ENCODE peak calls at places on chromosome 2, in eight cellular contexts. One of them, this sample, is unnamed. For H3K27me3, the result is how much of the 10 kb centered on the place peaks cover.

GRCh38 chr2:68357608-68358337 is 7.3 kb upstream of the PLEK start:
- DNase-seq in psoas muscle: peak
- DNase-seq in neuronal stem cell: peak
- DNase-seq in PC-9: peak
- DNase-seq in brain microvascular endothelial cell: peak
- DNase-seq in adrenal gland: no peak
- DNase-seq in IMR-90: peak
- DNase-seq in tibial nerve: peak
- DNase-seq in this sample: peak

GRCh38 chr2:101972621-101973434 is 18.9 kb upstream of the IL1R2 start:
- DNase-seq in adrenal gland: no peak
- DNase-seq in IMR-90: peak
- DNase-seq in neuronal stem cell: no peak
- DNase-seq in brain microvascular endothelial cell: peak
- DNase-seq in PC-9: peak
- DNase-seq in tibial nerve: no peak
- DNase-seq in psoas muscle: peak
- DNase-seq in this sample: no peak

GRCh38 chr2:118699816-118700215 is 147.6 kb downstream of the EN1 start:
- DNase-seq in adrenal gland: no peak
- DNase-seq in IMR-90: no peak
- DNase-seq in psoas muscle: no peak
- DNase-seq in brain microvascular endothelial cell: no peak
- DNase-seq in tibial nerve: no peak
- DNase-seq in PC-9: no peak
- DNase-seq in neuronal stem cell: no peak
- DNase-seq in this sample: no peak

GRCh38 chr2:183078163-183078466 is 432 bp upstream of the DUSP19 start:
- DNase-seq in psoas muscle: no peak
- DNase-seq in neuronal stem cell: no peak
- DNase-seq in tibial nerve: no peak
- DNase-seq in PC-9: no peak
- DNase-seq in brain microvascular endothelial cell: no peak
- DNase-seq in adrenal gland: peak
- DNase-seq in IMR-90: no peak
- DNase-seq in this sample: no peak

GRCh38 chr2:98474979-98475632 is 30.4 kb downstream of the INPP4A start:
- DNase-seq in neuronal stem cell: no peak
- DNase-seq in brain microvascular endothelial cell: no peak
- DNase-seq in tibial nerve: no peak
- DNase-seq in PC-9: no peak
- DNase-seq in adrenal gland: no peak
- DNase-seq in psoas muscle: no peak
- DNase-seq in IMR-90: no peak
- DNase-seq in this sample: peak

GRCh38 chr2:167844714-167845530 is 402.5 kb downstream of the STK39 start:
- DNase-seq in PC-9: no peak
- DNase-seq in brain microvascular endothelial cell: no peak
- DNase-seq in neuronal stem cell: no peak
- DNase-seq in adrenal gland: no peak
- DNase-seq in psoas muscle: no peak
- DNase-seq in tibial nerve: no peak
- DNase-seq in IMR-90: no peak
- DNase-seq in this sample: peak

GRCh38 chr2:75311521-75311920 is 112.2 kb upstream of the TACR1 start:
- DNase-seq in psoas muscle: no peak
- DNase-seq in PC-9: no peak
- DNase-seq in tibial nerve: no peak
- DNase-seq in IMR-90: no peak
- DNase-seq in brain microvascular endothelial cell: no peak
- DNase-seq in adrenal gland: no peak
- DNase-seq in neuronal stem cell: no peak
- DNase-seq in this sample: no peak

GRCh38 chr2:100818606-100819364 is 1.2 kb upstream of the NPAS2 start:
- DNase-seq in PC-9: peak
- DNase-seq in adrenal gland: peak
- DNase-seq in tibial nerve: peak
- DNase-seq in neuronal stem cell: no peak
- DNase-seq in psoas muscle: peak
- DNase-seq in brain microvascular endothelial cell: peak
- DNase-seq in IMR-90: peak
- DNase-seq in this sample: no peak

GRCh38 chr2:54850171-54851122 is 127.0 kb downstream of the EML6 start:
- DNase-seq in brain microvascular endothelial cell: no peak
- DNase-seq in adrenal gland: no peak
- DNase-seq in neuronal stem cell: no peak
- DNase-seq in psoas muscle: no peak
- DNase-seq in PC-9: no peak
- DNase-seq in tibial nerve: no peak
- DNase-seq in IMR-90: no peak
- DNase-seq in this sample: no peak

GRCh38 chr2:237315170-237315880 is 98.6 kb downstream of the COL6A3 start:
- DNase-seq in tibial nerve: peak
- DNase-seq in psoas muscle: peak
- DNase-seq in adrenal gland: peak
- DNase-seq in PC-9: no peak
- DNase-seq in brain microvascular endothelial cell: peak
- DNase-seq in neuronal stem cell: peak
- DNase-seq in IMR-90: peak
- DNase-seq in this sample: no peak

GRCh38 chr2:199463000-199463692 is 5.4 kb upstream of the SATB2 start:
- DNase-seq in brain microvascular endothelial cell: no peak
- DNase-seq in IMR-90: peak
- DNase-seq in psoas muscle: peak
- DNase-seq in neuronal stem cell: peak
- DNase-seq in tibial nerve: peak
- DNase-seq in adrenal gland: peak
- DNase-seq in PC-9: no peak
- DNase-seq in this sample: peak

GRCh38 chr2:164934790-164935466 is 20.4 kb downstream of the SLC38A11 start:
- DNase-seq in IMR-90: no peak
- DNase-seq in adrenal gland: no peak
- DNase-seq in neuronal stem cell: no peak
- DNase-seq in psoas muscle: no peak
- DNase-seq in tibial nerve: no peak
- DNase-seq in brain microvascular endothelial cell: no peak
- DNase-seq in PC-9: no peak
- DNase-seq in this sample: no peak

GRCh38 chr2:70851704-70852103 is 16.1 kb upstream of the CD207 start:
- DNase-seq in adrenal gland: no peak
- DNase-seq in PC-9: no peak
- DNase-seq in psoas muscle: no peak
- DNase-seq in brain microvascular endothelial cell: no peak
- DNase-seq in neuronal stem cell: no peak
- DNase-seq in IMR-90: no peak
- DNase-seq in tibial nerve: no peak
- DNase-seq in this sample: no peak

GRCh38 chr2:227147023-227147422 is 17.0 kb downstream of the COL4A4 start:
- DNase-seq in adrenal gland: no peak
- DNase-seq in neuronal stem cell: no peak
- DNase-seq in PC-9: no peak
- DNase-seq in psoas muscle: no peak
- DNase-seq in IMR-90: no peak
- DNase-seq in tibial nerve: no peak
- DNase-seq in brain microvascular endothelial cell: peak
- DNase-seq in this sample: no peak

GRCh38 chr2:98802344-98802743 is 71.4 kb upstream of the MGAT4A start:
- DNase-seq in PC-9: no peak
- DNase-seq in neuronal stem cell: no peak
- DNase-seq in brain microvascular endothelial cell: no peak
- DNase-seq in psoas muscle: no peak
- DNase-seq in adrenal gland: no peak
- DNase-seq in IMR-90: no peak
- DNase-seq in tibial nerve: no peak
- DNase-seq in this sample: no peak

GRCh38 chr2:23697256-23697655 is 229.7 kb downstream of the ATAD2B start:
- DNase-seq in brain microvascular endothelial cell: no peak
- DNase-seq in adrenal gland: no peak
- DNase-seq in PC-9: no peak
- DNase-seq in tibial nerve: no peak
- DNase-seq in IMR-90: no peak
- DNase-seq in neuronal stem cell: no peak
- DNase-seq in psoas muscle: no peak
- DNase-seq in this sample: no peak

GRCh38 chr2:224847961-224848850 is 132.0 kb upstream of the CCDC195 start:
- DNase-seq in psoas muscle: no peak
- DNase-seq in tibial nerve: peak
- DNase-seq in IMR-90: peak
- DNase-seq in adrenal gland: peak
- DNase-seq in PC-9: no peak
- DNase-seq in brain microvascular endothelial cell: peak
- DNase-seq in neuronal stem cell: no peak
- DNase-seq in this sample: no peak

GRCh38 chr2:26573241-26573925 is 67.8 kb downstream of the CIB4 start:
- DNase-seq in tibial nerve: no peak
- DNase-seq in IMR-90: no peak
- DNase-seq in adrenal gland: no peak
- DNase-seq in neuronal stem cell: no peak
- DNase-seq in psoas muscle: no peak
- DNase-seq in brain microvascular endothelial cell: no peak
- DNase-seq in PC-9: no peak
- DNase-seq in this sample: no peak

GRCh38 chr2:26574900-26575560 is 66.1 kb downstream of the CIB4 start:
- DNase-seq in psoas muscle: no peak
- DNase-seq in neuronal stem cell: no peak
- DNase-seq in brain microvascular endothelial cell: no peak
- DNase-seq in tibial nerve: no peak
- DNase-seq in PC-9: no peak
- DNase-seq in adrenal gland: no peak
- DNase-seq in IMR-90: no peak
- DNase-seq in this sample: no peak

GRCh38 chr2:26575836-26576564 is 65.2 kb downstream of the CIB4 start:
- DNase-seq in tibial nerve: no peak
- DNase-seq in adrenal gland: no peak
- DNase-seq in IMR-90: no peak
- DNase-seq in brain microvascular endothelial cell: no peak
- DNase-seq in neuronal stem cell: no peak
- DNase-seq in psoas muscle: no peak
- DNase-seq in PC-9: no peak
- DNase-seq in this sample: no peak

GRCh38 chr2:26572589-26572988 is 68.6 kb downstream of the CIB4 start:
- DNase-seq in adrenal gland: no peak
- DNase-seq in brain microvascular endothelial cell: no peak
- DNase-seq in psoas muscle: no peak
- DNase-seq in IMR-90: no peak
- DNase-seq in tibial nerve: no peak
- DNase-seq in PC-9: no peak
- DNase-seq in neuronal stem cell: no peak
- DNase-seq in this sample: no peak

GRCh38 chr2:26574066-26574899 is 66.9 kb downstream of the CIB4 start:
- DNase-seq in PC-9: no peak
- DNase-seq in neuronal stem cell: no peak
- DNase-seq in brain microvascular endothelial cell: no peak
- DNase-seq in IMR-90: no peak
- DNase-seq in adrenal gland: no peak
- DNase-seq in psoas muscle: no peak
- DNase-seq in tibial nerve: no peak
- DNase-seq in this sample: no peak
- H3K27me3 ChIP-seq in PC-9: under half
- H3K27me3 ChIP-seq in neuronal stem cell: under half
- H3K27me3 ChIP-seq in brain microvascular endothelial cell: under half
- H3K27me3 ChIP-seq in IMR-90: half or more
- H3K27me3 ChIP-seq in adrenal gland: under half
- H3K27me3 ChIP-seq in psoas muscle: under half
- H3K27me3 ChIP-seq in tibial nerve: under half
- H3K27me3 ChIP-seq in this sample: under half

GRCh38 chr2:11019614-11020013 is 107.9 kb downstream of the KCNF1 start:
- DNase-seq in IMR-90: no peak
- DNase-seq in brain microvascular endothelial cell: no peak
- DNase-seq in adrenal gland: no peak
- DNase-seq in neuronal stem cell: no peak
- DNase-seq in psoas muscle: no peak
- DNase-seq in tibial nerve: no peak
- DNase-seq in PC-9: no peak
- DNase-seq in this sample: no peak
- H3K27me3 ChIP-seq in IMR-90: under half
- H3K27me3 ChIP-seq in brain microvascular endothelial cell: under half
- H3K27me3 ChIP-seq in adrenal gland: under half
- H3K27me3 ChIP-seq in neuronal stem cell: under half
- H3K27me3 ChIP-seq in psoas muscle: under half
- H3K27me3 ChIP-seq in tibial nerve: under half
- H3K27me3 ChIP-seq in PC-9: under half
- H3K27me3 ChIP-seq in this sample: under half

DNA sequence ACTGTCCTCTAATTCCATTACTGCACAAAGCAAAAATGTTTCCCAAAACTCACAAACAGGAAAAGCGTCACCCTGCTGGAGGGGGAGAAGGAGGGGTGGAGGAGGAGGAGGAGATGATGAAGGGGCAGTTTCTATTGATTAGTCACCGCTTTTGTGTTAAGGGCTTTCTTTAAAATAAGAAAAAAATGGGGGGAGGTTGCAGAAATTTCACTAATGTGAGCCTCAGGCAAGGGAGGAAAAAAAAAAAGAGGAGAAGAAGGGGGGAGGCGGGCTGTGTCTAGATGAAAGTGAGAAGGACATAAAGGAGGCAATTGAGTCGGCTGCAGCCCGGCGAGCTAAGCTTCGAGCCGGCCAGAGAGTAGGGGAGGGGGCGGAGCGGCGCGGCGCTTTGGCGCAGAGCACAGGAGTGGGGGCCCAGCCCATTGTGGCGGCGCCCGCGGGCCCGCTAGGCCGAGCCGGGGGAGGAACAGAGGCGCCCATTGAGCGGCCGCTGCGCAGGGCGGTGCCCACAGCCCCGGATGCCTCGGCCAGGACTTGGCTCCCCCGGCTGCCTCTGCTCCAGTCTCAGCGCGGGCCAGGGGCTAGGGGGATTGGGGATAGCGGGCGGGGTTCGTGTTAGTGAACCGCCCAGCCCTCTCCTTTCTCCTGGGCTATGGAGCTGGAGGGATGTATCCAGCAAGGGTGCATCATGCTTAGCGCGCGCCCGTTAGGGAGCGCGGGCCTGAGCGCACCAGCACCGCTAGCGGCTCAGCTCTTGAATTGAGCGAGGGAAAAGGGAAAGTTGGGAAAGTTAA is 7.9 kb downstream of the PAX3 start:
- DNase-seq in IMR-90: no peak
- DNase-seq in neuronal stem cell: peak
- DNase-seq in brain microvascular endothelial cell: no peak
- DNase-seq in adrenal gland: no peak
- DNase-seq in tibial nerve: no peak
- DNase-seq in PC-9: no peak
- DNase-seq in psoas muscle: peak
- DNase-seq in this sample: no peak
- H3K27me3 ChIP-seq in IMR-90: half or more
- H3K27me3 ChIP-seq in neuronal stem cell: half or more
- H3K27me3 ChIP-seq in brain microvascular endothelial cell: half or more
- H3K27me3 ChIP-seq in adrenal gland: half or more
- H3K27me3 ChIP-seq in tibial nerve: under half
- H3K27me3 ChIP-seq in PC-9: half or more
- H3K27me3 ChIP-seq in psoas muscle: under half
- H3K27me3 ChIP-seq in this sample: under half

DNA sequence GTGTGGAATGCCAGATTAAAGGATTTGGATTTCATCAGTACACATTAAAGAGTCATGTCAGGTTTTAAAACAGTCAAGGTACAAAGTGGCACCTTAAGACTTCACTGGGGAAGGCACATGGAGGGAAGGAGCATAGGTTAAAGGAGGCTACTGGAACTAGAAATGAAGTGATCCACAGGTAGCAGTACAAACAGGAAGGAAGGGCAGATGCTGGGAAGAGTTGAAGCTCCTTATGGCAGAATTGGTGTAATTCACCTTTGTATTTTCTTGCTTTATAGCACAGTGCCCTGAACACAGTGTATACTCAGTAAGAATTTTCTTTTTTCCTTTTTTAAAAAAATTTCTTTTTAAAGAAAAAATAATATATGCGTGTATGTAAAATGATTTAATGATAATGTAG is 177.1 kb downstream of the BABAM2 start:
- DNase-seq in IMR-90: no peak
- DNase-seq in adrenal gland: no peak
- DNase-seq in brain microvascular endothelial cell: no peak
- DNase-seq in tibial nerve: no peak
- DNase-seq in PC-9: no peak
- DNase-seq in neuronal stem cell: no peak
- DNase-seq in psoas muscle: no peak
- DNase-seq in this sample: no peak
- H3K27me3 ChIP-seq in IMR-90: under half
- H3K27me3 ChIP-seq in adrenal gland: under half
- H3K27me3 ChIP-seq in brain microvascular endothelial cell: under half
- H3K27me3 ChIP-seq in tibial nerve: under half
- H3K27me3 ChIP-seq in PC-9: under half
- H3K27me3 ChIP-seq in neuronal stem cell: under half
- H3K27me3 ChIP-seq in psoas muscle: under half
- H3K27me3 ChIP-seq in this sample: under half

This sample was measured in Karpas-422.